ENCODE peak calls at places on chromosomes 3 and 15, in ten cellular contexts. X, V, R, T, Z, S, H, I, J and P are unnamed samples.

GRCh38 chr3:158668506-158668905 is 3.9 kb downstream of the LXN start:
- DNase-seq in X (no peak), V (no peak), R (no peak), T (no peak), Z (peak; percentile 67), S (peak; percentile 53), H (no peak), I (no peak), J (no peak), P (no peak)

GRCh38 chr15:36589971-36590370 is 10.5 kb downstream of the CDIN1 start:
- DNase-seq in X (no peak), V (no peak), R (no peak), T (no peak), Z (no peak), S (peak; percentile 32), H (no peak), I (no peak), J (no peak), P (peak; percentile 32)

GRCh38 chr3:107945406-107945805 is 145.4 kb downstream of the CD47 start:
- DNase-seq in X (no peak), V (no peak), R (no peak), T (no peak), Z (no peak), S (no peak), H (peak; percentile 52), I (no peak), J (no peak), P (no peak)

GRCh38 chr3:55554621-55555020 is 67.5 kb upstream of the WNT5A start:
- DNase-seq in X (no peak), V (no peak), R (no peak), T (no peak), Z (no peak), S (no peak), H (no peak), I (no peak), J (no peak), P (no peak)

GRCh38 chr3:143064777-143065176 is 54.8 kb upstream of the CHST2 start:
- DNase-seq in X (peak; percentile 23), V (no peak), R (no peak), T (no peak), Z (no peak), S (no peak), H (no peak), I (no peak), J (no peak), P (no peak)

GRCh38 chr3:48502728-48503168 is 1.2 kb downstream of the SHISA5 start:
- DNase-seq in X (no peak), V (peak; percentile 84), R (no peak), T (peak; percentile 7), Z (no peak), S (no peak), H (no peak), I (peak; percentile 57), J (peak; percentile 47), P (no peak)

GRCh38 chr15:82768414-82769081 is 37.3 kb downstream of the FSD2 start:
- DNase-seq in X (no peak), V (no peak), R (no peak), T (no peak), Z (no peak), S (peak; percentile 17), H (no peak), I (no peak), J (no peak), P (peak; percentile 10)

GRCh38 chr3:41362638-41363559 is 163.6 kb downstream of the CTNNB1 start:
- DNase-seq in X (peak; percentile 18), V (no peak), R (peak; percentile 34), T (no peak), Z (no peak), S (peak; percentile 81), H (peak; percentile 22), I (no peak), J (no peak), P (peak; percentile 28)

GRCh38 chr3:97662808-97663207 is 101.8 kb upstream of the ARL6 start:
- DNase-seq in X (no peak), V (no peak), R (no peak), T (no peak), Z (no peak), S (no peak), H (no peak), I (no peak), J (no peak), P (no peak)

GRCh38 chr3:97662264-97662663 is 102.3 kb upstream of the ARL6 start:
- DNase-seq in X (no peak), V (no peak), R (no peak), T (no peak), Z (no peak), S (no peak), H (no peak), I (no peak), J (no peak), P (no peak)

GRCh38 chr3:97658670-97659285 is 105.8 kb upstream of the ARL6 start:
- DNase-seq in X (peak; percentile 21), V (no peak), R (no peak), T (no peak), Z (peak; percentile 10), S (peak; percentile 20), H (peak; percentile 51), I (no peak), J (no peak), P (peak; percentile 2)
- TF ChIP-seq CTCF in X (peak; percentile 69), V (peak; percentile 18), R (peak; percentile 84), T (no peak), Z (peak; percentile 28), S (peak; percentile 69), H (peak; percentile 78), I (peak; percentile 45), J (peak; percentile 44), P (peak; percentile 77)

GRCh38 chr3:189365609-189366564 is 194.1 kb downstream of the TPRG1 start:
- DNase-seq in X (no peak), V (no peak), R (no peak), T (no peak), Z (no peak), S (no peak), H (no peak), I (no peak), J (no peak), P (no peak)
- TF ChIP-seq CTCF in X (no peak), V (no peak), R (no peak), T (no peak), Z (no peak), S (no peak), H (no peak), I (no peak), J (no peak), P (no peak)

GRCh38 chr3:65436580-65436979 is 602.1 kb downstream of the MAGI1 start:
- DNase-seq in X (peak; percentile 5), V (no peak), R (peak; percentile 28), T (no peak), Z (peak; percentile 26), S (peak; percentile 10), H (no peak), I (no peak), J (no peak), P (no peak)

GRCh38 chr3:65438096-65438495 is 600.6 kb downstream of the MAGI1 start:
- DNase-seq in X (no peak), V (no peak), R (no peak), T (no peak), Z (no peak), S (no peak), H (no peak), I (no peak), J (no peak), P (no peak)

GRCh38 chr3:65443739-65444447 is 594.8 kb downstream of the MAGI1 start:
- DNase-seq in X (no peak), V (no peak), R (no peak), T (no peak), Z (no peak), S (no peak), H (no peak), I (no peak), J (no peak), P (no peak)

GRCh38 chr3:65438612-65439011 is 600.1 kb downstream of the MAGI1 start:
- DNase-seq in X (no peak), V (no peak), R (no peak), T (no peak), Z (no peak), S (no peak), H (no peak), I (no peak), J (no peak), P (no peak)

DNA sequence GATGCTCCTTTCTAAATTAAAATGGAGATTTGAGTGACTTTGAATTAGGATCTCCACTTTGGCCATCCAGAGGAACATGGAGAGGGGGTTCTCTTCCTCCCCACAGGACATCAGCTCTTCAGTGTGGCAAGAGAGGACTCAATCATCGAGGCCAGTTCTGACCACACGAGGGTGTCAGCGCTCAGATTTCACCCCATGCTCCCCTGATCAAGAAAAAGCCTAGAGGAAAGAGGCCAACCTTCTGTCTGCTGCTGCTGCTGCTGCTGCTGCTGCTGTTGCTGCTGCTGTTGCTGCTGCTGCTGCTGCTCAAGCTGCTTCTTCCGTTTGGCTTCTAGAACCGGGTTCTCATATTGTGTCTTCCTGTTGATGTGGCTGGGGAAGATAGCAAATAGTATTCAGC is 599.1 kb downstream of the MAGI1 start:
- DNase-seq in X (peak; percentile 32), V (no peak), R (peak; percentile 59), T (no peak), Z (peak; percentile 59), S (peak; percentile 61), H (peak; percentile 62), I (peak; percentile 45), J (peak; percentile 44), P (peak; percentile 34)
- TF ChIP-seq CTCF in X (peak; percentile 73), V (no peak), R (peak; percentile 72), T (no peak), Z (peak; percentile 35), S (peak; percentile 60), H (peak; percentile 70), I (peak; percentile 51), J (peak; percentile 69), P (peak; percentile 75)

GRCh38 chr3:172143739-172144497 is 104.5 kb downstream of the FNDC3B start:
- DNase-seq in X (no peak), V (no peak), R (no peak), T (no peak), Z (no peak), S (no peak), H (no peak), I (no peak), J (no peak), P (no peak)

GRCh38 chr3:172147113-172147818 is 107.9 kb downstream of the FNDC3B start:
- DNase-seq in X (no peak), V (no peak), R (no peak), T (no peak), Z (no peak), S (no peak), H (no peak), I (no peak), J (no peak), P (no peak)

GRCh38 chr3:172146349-172146748 is 107.0 kb downstream of the FNDC3B start:
- DNase-seq in X (no peak), V (no peak), R (no peak), T (no peak), Z (no peak), S (no peak), H (no peak), I (no peak), J (no peak), P (no peak)

GRCh38 chr3:172143060-172143451 is 103.7 kb downstream of the FNDC3B start:
- DNase-seq in X (no peak), V (no peak), R (no peak), T (no peak), Z (no peak), S (no peak), H (no peak), I (no peak), J (no peak), P (no peak)

DNA sequence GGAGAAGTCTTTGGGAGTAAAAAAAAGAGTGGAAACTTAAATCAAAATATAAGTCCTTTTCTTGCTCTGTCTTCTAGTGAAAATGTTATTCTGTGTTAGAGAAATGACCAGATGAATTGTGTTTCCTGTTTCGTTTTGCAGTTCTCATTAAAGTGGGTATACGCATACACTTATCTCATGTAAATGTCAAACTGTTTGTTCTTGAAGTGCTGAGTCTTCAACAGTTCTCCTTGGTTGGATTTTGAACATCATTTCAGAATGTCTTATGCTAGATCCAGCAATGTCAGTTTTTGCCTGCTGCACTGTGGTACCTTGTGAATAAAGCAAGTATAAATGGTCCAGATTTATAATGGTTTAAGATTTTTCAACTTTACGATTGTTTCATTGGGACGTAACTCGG is 105.9 kb downstream of the FNDC3B start:
- DNase-seq in X (no peak), V (no peak), R (no peak), T (no peak), Z (no peak), S (no peak), H (no peak), I (no peak), J (no peak), P (no peak)
- TF ChIP-seq CTCF in X (no peak), V (no peak), R (no peak), T (no peak), Z (no peak), S (no peak), H (no peak), I (no peak), J (no peak), P (no peak)